ENCODE peak calls at places on chromosome 15, in eight cellular contexts. One of them, this sample, is unnamed.

GRCh38 chr15:99550077-99550476 is 15.7 kb upstream of the MEF2A start:
- DNase-seq in kidney epithelial cell: no peak
- DNase-seq in AG04449: no peak
- DNase-seq in psoas muscle: no peak
- DNase-seq in CD8-positive, alpha-beta T cell: no peak
- DNase-seq in uterus: no peak
- DNase-seq in left ventricle myocardium inferior: no peak
- DNase-seq in fibroblast of the aortic adventitia: no peak
- DNase-seq in this sample: no peak

GRCh38 chr15:52784799-52785671 is 5.1 kb downstream of the ONECUT1 start:
- DNase-seq in psoas muscle: no peak
- DNase-seq in kidney epithelial cell: no peak
- DNase-seq in left ventricle myocardium inferior: no peak
- DNase-seq in uterus: no peak
- DNase-seq in fibroblast of the aortic adventitia: no peak
- DNase-seq in CD8-positive, alpha-beta T cell: no peak
- DNase-seq in AG04449: no peak
- DNase-seq in this sample: no peak

GRCh38 chr15:78353093-78353492 is 12.9 kb downstream of the CRABP1 start:
- DNase-seq in psoas muscle: no peak
- DNase-seq in kidney epithelial cell: no peak
- DNase-seq in fibroblast of the aortic adventitia: peak
- DNase-seq in AG04449: no peak
- DNase-seq in left ventricle myocardium inferior: no peak
- DNase-seq in CD8-positive, alpha-beta T cell: no peak
- DNase-seq in uterus: no peak
- DNase-seq in this sample: no peak

GRCh38 chr15:72382146-72382545 is 6.3 kb upstream of the HEXA start:
- DNase-seq in CD8-positive, alpha-beta T cell: no peak
- DNase-seq in left ventricle myocardium inferior: no peak
- DNase-seq in psoas muscle: no peak
- DNase-seq in uterus: no peak
- DNase-seq in AG04449: no peak
- DNase-seq in fibroblast of the aortic adventitia: no peak
- DNase-seq in kidney epithelial cell: no peak
- DNase-seq in this sample: no peak

GRCh38 chr15:90561344-90562244 is 31.9 kb downstream of the CRTC3 start:
- DNase-seq in fibroblast of the aortic adventitia: peak
- DNase-seq in uterus: peak
- DNase-seq in left ventricle myocardium inferior: no peak
- DNase-seq in kidney epithelial cell: no peak
- DNase-seq in AG04449: peak
- DNase-seq in psoas muscle: no peak
- DNase-seq in CD8-positive, alpha-beta T cell: no peak
- DNase-seq in this sample: no peak

GRCh38 chr15:41804920-41805666 is 22.8 kb upstream of the JMJD7 start:
- DNase-seq in kidney epithelial cell: no peak
- DNase-seq in left ventricle myocardium inferior: no peak
- DNase-seq in fibroblast of the aortic adventitia: no peak
- DNase-seq in uterus: no peak
- DNase-seq in AG04449: no peak
- DNase-seq in psoas muscle: no peak
- DNase-seq in CD8-positive, alpha-beta T cell: no peak
- DNase-seq in this sample: no peak

GRCh38 chr15:70142322-70143191 is 44.8 kb upstream of the TLE3 start:
- DNase-seq in psoas muscle: peak
- DNase-seq in left ventricle myocardium inferior: peak
- DNase-seq in uterus: peak
- DNase-seq in AG04449: no peak
- DNase-seq in kidney epithelial cell: no peak
- DNase-seq in fibroblast of the aortic adventitia: no peak
- DNase-seq in CD8-positive, alpha-beta T cell: no peak
- DNase-seq in this sample: no peak

GRCh38 chr15:99090011-99090699 is 14.7 kb upstream of the SYNM start:
- DNase-seq in CD8-positive, alpha-beta T cell: no peak
- DNase-seq in kidney epithelial cell: no peak
- DNase-seq in fibroblast of the aortic adventitia: no peak
- DNase-seq in AG04449: no peak
- DNase-seq in uterus: no peak
- DNase-seq in psoas muscle: no peak
- DNase-seq in left ventricle myocardium inferior: no peak
- DNase-seq in this sample: no peak

GRCh38 chr15:41634072-41634628 is 26.1 kb upstream of the MGA start:
- DNase-seq in fibroblast of the aortic adventitia: no peak
- DNase-seq in kidney epithelial cell: no peak
- DNase-seq in uterus: no peak
- DNase-seq in left ventricle myocardium inferior: no peak
- DNase-seq in psoas muscle: no peak
- DNase-seq in CD8-positive, alpha-beta T cell: no peak
- DNase-seq in AG04449: no peak
- DNase-seq in this sample: no peak

GRCh38 chr15:85604194-85604593 is 190.5 kb downstream of the KLHL25 start:
- DNase-seq in fibroblast of the aortic adventitia: no peak
- DNase-seq in uterus: no peak
- DNase-seq in kidney epithelial cell: no peak
- DNase-seq in AG04449: no peak
- DNase-seq in psoas muscle: no peak
- DNase-seq in CD8-positive, alpha-beta T cell: no peak
- DNase-seq in left ventricle myocardium inferior: no peak
- DNase-seq in this sample: no peak

GRCh38 chr15:33150516-33150915 is 44.0 kb downstream of the FMN1 start:
- DNase-seq in left ventricle myocardium inferior: no peak
- DNase-seq in psoas muscle: no peak
- DNase-seq in kidney epithelial cell: peak
- DNase-seq in CD8-positive, alpha-beta T cell: no peak
- DNase-seq in fibroblast of the aortic adventitia: no peak
- DNase-seq in uterus: no peak
- DNase-seq in AG04449: no peak
- DNase-seq in this sample: no peak

GRCh38 chr15:58427987-58428386 is 3.8 kb upstream of the LIPC start:
- DNase-seq in kidney epithelial cell: no peak
- DNase-seq in CD8-positive, alpha-beta T cell: no peak
- DNase-seq in uterus: no peak
- DNase-seq in left ventricle myocardium inferior: no peak
- DNase-seq in AG04449: no peak
- DNase-seq in psoas muscle: no peak
- DNase-seq in fibroblast of the aortic adventitia: no peak
- DNase-seq in this sample: no peak

GRCh38 chr15:41438206-41438605 is 21.3 kb downstream of the RTF1 start:
- DNase-seq in left ventricle myocardium inferior: no peak
- DNase-seq in fibroblast of the aortic adventitia: no peak
- DNase-seq in CD8-positive, alpha-beta T cell: no peak
- DNase-seq in AG04449: no peak
- DNase-seq in uterus: no peak
- DNase-seq in kidney epithelial cell: no peak
- DNase-seq in psoas muscle: no peak
- DNase-seq in this sample: no peak

DNA sequence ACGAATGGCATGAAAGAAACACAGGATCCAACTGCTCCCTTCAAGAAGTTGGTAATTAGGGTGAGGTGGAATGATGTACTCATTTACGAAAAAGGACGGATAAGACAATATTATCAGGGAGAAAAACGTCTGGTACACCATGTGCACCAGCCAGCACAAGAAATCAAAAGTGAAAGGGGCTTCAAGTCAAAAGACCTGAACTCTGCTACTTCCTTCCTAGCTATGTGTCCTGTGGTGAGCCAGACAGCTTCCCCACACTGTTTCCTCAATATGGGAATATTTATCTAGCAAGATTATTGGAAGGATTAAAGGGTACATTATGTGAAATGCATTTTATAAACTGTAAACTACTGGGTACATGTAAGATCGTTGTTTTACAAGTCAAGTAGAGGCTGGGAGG is 33.9 kb downstream of the RAB27A start:
- DNase-seq in uterus: no peak
- DNase-seq in fibroblast of the aortic adventitia: no peak
- DNase-seq in kidney epithelial cell: no peak
- DNase-seq in psoas muscle: no peak
- DNase-seq in CD8-positive, alpha-beta T cell: no peak
- DNase-seq in AG04449: no peak
- DNase-seq in left ventricle myocardium inferior: no peak
- DNase-seq in this sample: no peak
- H3K4me3 ChIP-seq in uterus: no peak
- H3K4me3 ChIP-seq in fibroblast of the aortic adventitia: no peak
- H3K4me3 ChIP-seq in kidney epithelial cell: no peak
- H3K4me3 ChIP-seq in psoas muscle: peak
- H3K4me3 ChIP-seq in CD8-positive, alpha-beta T cell: peak
- H3K4me3 ChIP-seq in AG04449: no peak
- H3K4me3 ChIP-seq in left ventricle myocardium inferior: peak
- H3K4me3 ChIP-seq in this sample: no peak

GRCh38 chr15:28096720-28097431 is 2.2 kb downstream of the OCA2 start:
- DNase-seq in CD8-positive, alpha-beta T cell: no peak
- DNase-seq in AG04449: no peak
- DNase-seq in uterus: no peak
- DNase-seq in kidney epithelial cell: no peak
- DNase-seq in left ventricle myocardium inferior: no peak
- DNase-seq in fibroblast of the aortic adventitia: no peak
- DNase-seq in psoas muscle: no peak
- DNase-seq in this sample: no peak

GRCh38 chr15:28096411-28096719 is 2.8 kb downstream of the OCA2 start:
- DNase-seq in AG04449: no peak
- DNase-seq in uterus: no peak
- DNase-seq in kidney epithelial cell: no peak
- DNase-seq in left ventricle myocardium inferior: no peak
- DNase-seq in psoas muscle: no peak
- DNase-seq in CD8-positive, alpha-beta T cell: no peak
- DNase-seq in fibroblast of the aortic adventitia: peak
- DNase-seq in this sample: no peak

GRCh38 chr15:28093761-28094535 is 5.2 kb downstream of the OCA2 start:
- DNase-seq in fibroblast of the aortic adventitia: no peak
- DNase-seq in kidney epithelial cell: no peak
- DNase-seq in left ventricle myocardium inferior: no peak
- DNase-seq in CD8-positive, alpha-beta T cell: no peak
- DNase-seq in AG04449: no peak
- DNase-seq in psoas muscle: no peak
- DNase-seq in uterus: no peak
- DNase-seq in this sample: no peak

GRCh38 chr15:28097656-28098359 is 1.3 kb downstream of the OCA2 start:
- DNase-seq in uterus: no peak
- DNase-seq in left ventricle myocardium inferior: no peak
- DNase-seq in CD8-positive, alpha-beta T cell: no peak
- DNase-seq in kidney epithelial cell: no peak
- DNase-seq in psoas muscle: no peak
- DNase-seq in AG04449: no peak
- DNase-seq in fibroblast of the aortic adventitia: no peak
- DNase-seq in this sample: no peak

GRCh38 chr15:28094732-28095521 is 4.2 kb downstream of the OCA2 start:
- DNase-seq in psoas muscle: no peak
- DNase-seq in uterus: no peak
- DNase-seq in AG04449: no peak
- DNase-seq in fibroblast of the aortic adventitia: no peak
- DNase-seq in CD8-positive, alpha-beta T cell: no peak
- DNase-seq in kidney epithelial cell: no peak
- DNase-seq in left ventricle myocardium inferior: no peak
- DNase-seq in this sample: no peak
- H3K4me3 ChIP-seq in psoas muscle: peak
- H3K4me3 ChIP-seq in uterus: peak
- H3K4me3 ChIP-seq in AG04449: peak
- H3K4me3 ChIP-seq in fibroblast of the aortic adventitia: peak
- H3K4me3 ChIP-seq in CD8-positive, alpha-beta T cell: peak
- H3K4me3 ChIP-seq in kidney epithelial cell: no peak
- H3K4me3 ChIP-seq in left ventricle myocardium inferior: peak
- H3K4me3 ChIP-seq in this sample: peak

GRCh38 chr15:76286231-76286879 is 24.9 kb downstream of the ETFA start:
- DNase-seq in uterus: no peak
- DNase-seq in kidney epithelial cell: no peak
- DNase-seq in left ventricle myocardium inferior: no peak
- DNase-seq in psoas muscle: no peak
- DNase-seq in AG04449: no peak
- DNase-seq in fibroblast of the aortic adventitia: peak
- DNase-seq in CD8-positive, alpha-beta T cell: peak
- DNase-seq in this sample: no peak
- H3K4me3 ChIP-seq in uterus: no peak
- H3K4me3 ChIP-seq in kidney epithelial cell: no peak
- H3K4me3 ChIP-seq in left ventricle myocardium inferior: no peak
- H3K4me3 ChIP-seq in psoas muscle: no peak
- H3K4me3 ChIP-seq in AG04449: no peak
- H3K4me3 ChIP-seq in fibroblast of the aortic adventitia: no peak
- H3K4me3 ChIP-seq in CD8-positive, alpha-beta T cell: peak
- H3K4me3 ChIP-seq in this sample: no peak

DNA sequence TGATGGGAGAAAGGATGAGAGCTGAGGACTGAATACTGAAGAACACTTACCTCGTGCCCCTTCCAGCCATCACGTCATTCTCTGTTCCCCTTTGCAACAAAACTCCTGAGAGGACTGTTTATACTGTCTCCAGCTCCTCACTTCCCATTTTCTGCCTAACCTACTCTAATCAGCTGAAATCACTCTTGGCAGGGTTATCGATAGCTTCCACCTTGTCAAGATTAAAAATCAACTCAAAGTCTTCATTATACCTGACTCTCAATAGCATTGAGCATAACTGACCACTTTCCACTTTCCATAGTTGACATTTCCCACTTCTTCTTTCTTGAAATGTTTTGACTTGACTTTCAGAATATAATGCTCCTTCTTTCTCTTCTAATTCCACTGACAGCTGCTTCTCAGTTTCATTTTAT is 4.3 kb downstream of the BTBD1 start:
- DNase-seq in left ventricle myocardium inferior: no peak
- DNase-seq in CD8-positive, alpha-beta T cell: no peak
- DNase-seq in AG04449: no peak
- DNase-seq in uterus: no peak
- DNase-seq in kidney epithelial cell: no peak
- DNase-seq in psoas muscle: no peak
- DNase-seq in fibroblast of the aortic adventitia: no peak
- DNase-seq in this sample: no peak
- H3K4me3 ChIP-seq in left ventricle myocardium inferior: no peak
- H3K4me3 ChIP-seq in CD8-positive, alpha-beta T cell: no peak
- H3K4me3 ChIP-seq in AG04449: no peak
- H3K4me3 ChIP-seq in uterus: no peak
- H3K4me3 ChIP-seq in kidney epithelial cell: no peak
- H3K4me3 ChIP-seq in psoas muscle: peak
- H3K4me3 ChIP-seq in fibroblast of the aortic adventitia: no peak
- H3K4me3 ChIP-seq in this sample: no peak